ENCODE peak calls at places on chromosome 4, in nine cellular contexts. One of them, this sample, is unnamed.

GRCh38 chr4:30821891-30822612 is 101.9 kb downstream of the PCDH7 start:
- DNase-seq in HepG2: no peak
- DNase-seq in GM12878: no peak
- DNase-seq in K562: no peak
- DNase-seq in A549: no peak
- DNase-seq in GM23338: peak
- DNase-seq in SK-N-SH: peak
- DNase-seq in HL-60: no peak
- DNase-seq in HCT116: peak
- DNase-seq in this sample: no peak

GRCh38 chr4:14345356-14345775 is 656.9 kb upstream of the CPEB2 start:
- DNase-seq in HCT116: no peak
- DNase-seq in HL-60: no peak
- DNase-seq in GM12878: no peak
- DNase-seq in K562: no peak
- DNase-seq in A549: no peak
- DNase-seq in HepG2: no peak
- DNase-seq in GM23338: no peak
- DNase-seq in SK-N-SH: no peak
- DNase-seq in this sample: no peak

GRCh38 chr4:11408569-11408968 is 20.1 kb downstream of the HS3ST1 start:
- DNase-seq in HCT116: no peak
- DNase-seq in K562: no peak
- DNase-seq in A549: no peak
- DNase-seq in HepG2: no peak
- DNase-seq in GM12878: no peak
- DNase-seq in SK-N-SH: no peak
- DNase-seq in HL-60: no peak
- DNase-seq in GM23338: no peak
- DNase-seq in this sample: no peak

GRCh38 chr4:8200302-8200975 is 1.3 kb downstream of the SH3TC1 start:
- DNase-seq in HCT116: no peak
- DNase-seq in HepG2: no peak
- DNase-seq in HL-60: no peak
- DNase-seq in SK-N-SH: no peak
- DNase-seq in A549: no peak
- DNase-seq in K562: peak
- DNase-seq in GM23338: no peak
- DNase-seq in GM12878: no peak
- DNase-seq in this sample: no peak

GRCh38 chr4:78774395-78774794 is 1.8 kb upstream of the BMP2K start:
- DNase-seq in HL-60: no peak
- DNase-seq in SK-N-SH: no peak
- DNase-seq in K562: no peak
- DNase-seq in A549: no peak
- DNase-seq in HepG2: no peak
- DNase-seq in HCT116: no peak
- DNase-seq in GM12878: no peak
- DNase-seq in GM23338: no peak
- DNase-seq in this sample: no peak

GRCh38 chr4:94403735-94404134 is 48.0 kb upstream of the PDLIM5 start:
- DNase-seq in HL-60: no peak
- DNase-seq in A549: no peak
- DNase-seq in HCT116: no peak
- DNase-seq in GM12878: no peak
- DNase-seq in HepG2: no peak
- DNase-seq in GM23338: no peak
- DNase-seq in K562: no peak
- DNase-seq in SK-N-SH: no peak
- DNase-seq in this sample: no peak

GRCh38 chr4:139603576-139604387 is 47.8 kb upstream of the SETD7 start:
- DNase-seq in GM12878: peak
- DNase-seq in K562: peak
- DNase-seq in HepG2: peak
- DNase-seq in HL-60: peak
- DNase-seq in SK-N-SH: peak
- DNase-seq in HCT116: peak
- DNase-seq in GM23338: peak
- DNase-seq in A549: peak
- DNase-seq in this sample: no peak

GRCh38 chr4:113756005-113756410 is 5.5 kb downstream of the CAMK2D start:
- DNase-seq in K562: no peak
- DNase-seq in GM23338: peak
- DNase-seq in A549: no peak
- DNase-seq in HCT116: no peak
- DNase-seq in SK-N-SH: no peak
- DNase-seq in HepG2: peak
- DNase-seq in HL-60: no peak
- DNase-seq in GM12878: peak
- DNase-seq in this sample: no peak

GRCh38 chr4:126850286-126850685 is 782.5 kb upstream of the INTU start:
- DNase-seq in HCT116: peak
- DNase-seq in K562: peak
- DNase-seq in GM23338: no peak
- DNase-seq in SK-N-SH: peak
- DNase-seq in HepG2: no peak
- DNase-seq in HL-60: no peak
- DNase-seq in A549: peak
- DNase-seq in GM12878: no peak
- DNase-seq in this sample: peak

GRCh38 chr4:94603170-94603747 is 151.5 kb downstream of the PDLIM5 start:
- DNase-seq in GM12878: no peak
- DNase-seq in HepG2: no peak
- DNase-seq in A549: no peak
- DNase-seq in K562: no peak
- DNase-seq in HL-60: no peak
- DNase-seq in HCT116: no peak
- DNase-seq in SK-N-SH: no peak
- DNase-seq in GM23338: no peak
- DNase-seq in this sample: no peak

GRCh38 chr4:3268395-3269104 is 19.6 kb downstream of the MSANTD1 start:
- DNase-seq in HL-60: no peak
- DNase-seq in GM23338: no peak
- DNase-seq in SK-N-SH: peak
- DNase-seq in A549: no peak
- DNase-seq in K562: no peak
- DNase-seq in HCT116: no peak
- DNase-seq in GM12878: no peak
- DNase-seq in HepG2: no peak
- DNase-seq in this sample: no peak

GRCh38 chr4:61555789-61556188 is 355.7 kb downstream of the ADGRL3 start:
- DNase-seq in K562: no peak
- DNase-seq in GM23338: peak
- DNase-seq in HL-60: no peak
- DNase-seq in HCT116: no peak
- DNase-seq in GM12878: no peak
- DNase-seq in A549: no peak
- DNase-seq in SK-N-SH: no peak
- DNase-seq in HepG2: peak
- DNase-seq in this sample: no peak

GRCh38 chr4:13240066-13240465 is 244.1 kb downstream of the RAB28 start:
- DNase-seq in HL-60: no peak
- DNase-seq in HCT116: no peak
- DNase-seq in HepG2: no peak
- DNase-seq in GM23338: no peak
- DNase-seq in A549: no peak
- DNase-seq in K562: no peak
- DNase-seq in GM12878: no peak
- DNase-seq in SK-N-SH: no peak
- DNase-seq in this sample: no peak

GRCh38 chr4:176443117-176443516 is 123.4 kb downstream of the SPCS3 start:
- DNase-seq in GM12878: no peak
- DNase-seq in A549: peak
- DNase-seq in SK-N-SH: no peak
- DNase-seq in K562: no peak
- DNase-seq in HL-60: no peak
- DNase-seq in GM23338: no peak
- DNase-seq in HepG2: no peak
- DNase-seq in HCT116: peak
- DNase-seq in this sample: no peak

GRCh38 chr4:165874799-165875371 is 1.8 kb downstream of the TLL1 start:
- DNase-seq in A549: peak
- DNase-seq in SK-N-SH: peak
- DNase-seq in GM23338: peak
- DNase-seq in HCT116: no peak
- DNase-seq in GM12878: no peak
- DNase-seq in K562: no peak
- DNase-seq in HL-60: no peak
- DNase-seq in HepG2: no peak
- DNase-seq in this sample: no peak

GRCh38 chr4:72424006-72424405 is 145.0 kb downstream of the ADAMTS3 start:
- DNase-seq in GM12878: no peak
- DNase-seq in K562: no peak
- DNase-seq in A549: no peak
- DNase-seq in GM23338: no peak
- DNase-seq in SK-N-SH: no peak
- DNase-seq in HL-60: no peak
- DNase-seq in HCT116: no peak
- DNase-seq in HepG2: no peak
- DNase-seq in this sample: no peak

GRCh38 chr4:33477715-33478114 is 2757.5 kb downstream of the PCDH7 start:
- DNase-seq in HepG2: no peak
- DNase-seq in SK-N-SH: no peak
- DNase-seq in HCT116: no peak
- DNase-seq in A549: no peak
- DNase-seq in K562: no peak
- DNase-seq in HL-60: no peak
- DNase-seq in GM12878: no peak
- DNase-seq in GM23338: no peak
- DNase-seq in this sample: no peak

GRCh38 chr4:9735515-9735914 is 45.9 kb upstream of the DRD5 start:
- DNase-seq in A549: no peak
- DNase-seq in HCT116: no peak
- DNase-seq in GM12878: no peak
- DNase-seq in SK-N-SH: no peak
- DNase-seq in HepG2: no peak
- DNase-seq in GM23338: peak
- DNase-seq in K562: no peak
- DNase-seq in HL-60: no peak
- DNase-seq in this sample: no peak

DNA sequence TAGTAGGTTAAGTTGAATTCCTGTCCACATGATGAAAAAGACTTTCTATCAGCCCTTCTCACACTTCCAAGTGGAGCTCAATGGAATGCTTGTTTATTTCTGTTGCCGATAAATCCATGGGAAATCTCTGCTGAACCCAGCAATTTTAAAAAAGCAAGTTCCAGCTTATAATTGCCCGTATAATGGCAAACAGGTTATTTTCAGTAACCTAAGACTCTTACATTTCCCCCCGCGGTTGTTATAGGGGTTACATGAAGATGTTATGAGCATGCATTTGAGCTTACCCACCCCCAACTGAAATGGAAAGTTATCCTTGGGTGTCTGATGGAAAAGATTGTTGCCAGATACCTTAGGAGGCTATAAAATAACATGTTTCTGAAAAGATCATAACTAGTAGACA is 136.2 kb downstream of the PALLD start:
- DNase-seq in HL-60: no peak
- DNase-seq in HepG2: no peak
- DNase-seq in K562: no peak
- DNase-seq in GM23338: no peak
- DNase-seq in HCT116: no peak
- DNase-seq in A549: peak
- DNase-seq in GM12878: no peak
- DNase-seq in SK-N-SH: no peak
- DNase-seq in this sample: no peak
- H3K4me3 ChIP-seq in HL-60: no peak
- H3K4me3 ChIP-seq in HepG2: no peak
- H3K4me3 ChIP-seq in K562: no peak
- H3K4me3 ChIP-seq in GM23338: peak
- H3K4me3 ChIP-seq in HCT116: peak
- H3K4me3 ChIP-seq in A549: peak
- H3K4me3 ChIP-seq in GM12878: no peak
- H3K4me3 ChIP-seq in SK-N-SH: peak
- H3K4me3 ChIP-seq in this sample: no peak

DNA sequence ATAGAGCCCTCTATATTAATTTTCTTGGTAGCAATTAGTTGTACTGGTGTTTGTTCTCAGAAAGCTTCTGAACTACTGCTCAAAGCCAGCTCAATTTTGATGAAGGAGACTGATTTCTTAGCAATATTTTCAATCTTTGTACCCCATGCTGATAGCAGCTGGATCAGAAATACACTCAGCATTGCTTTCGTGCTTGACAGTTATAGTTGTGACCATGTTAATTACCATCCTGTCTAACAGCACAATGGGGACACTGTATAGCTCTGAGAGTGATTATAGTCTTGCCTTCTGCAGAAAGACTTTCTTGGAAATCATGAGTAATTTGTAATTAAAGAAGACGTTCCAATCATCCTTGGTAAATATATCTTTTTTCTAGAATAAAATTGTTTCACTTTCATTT is 79.7 kb upstream of the GNPDA2 start:
- DNase-seq in A549: no peak
- DNase-seq in GM23338: no peak
- DNase-seq in K562: no peak
- DNase-seq in GM12878: no peak
- DNase-seq in HepG2: no peak
- DNase-seq in SK-N-SH: no peak
- DNase-seq in HL-60: no peak
- DNase-seq in HCT116: no peak
- DNase-seq in this sample: no peak
- TF ChIP-seq REST in A549: no peak
- TF ChIP-seq REST in GM23338: no peak
- TF ChIP-seq REST in K562: no peak
- TF ChIP-seq REST in GM12878: no peak
- TF ChIP-seq REST in HepG2: no peak
- TF ChIP-seq REST in SK-N-SH: no peak
- TF ChIP-seq REST in HL-60: no peak
- TF ChIP-seq REST in HCT116: no peak
- TF ChIP-seq REST in this sample: no peak

GRCh38 chr4:157075811-157076577 is at the start of gene GLRB:
- DNase-seq in GM12878: no peak
- DNase-seq in SK-N-SH: peak
- DNase-seq in HCT116: no peak
- DNase-seq in A549: peak
- DNase-seq in HepG2: no peak
- DNase-seq in HL-60: no peak
- DNase-seq in GM23338: peak
- DNase-seq in K562: no peak
- DNase-seq in this sample: no peak
- H3K4me3 ChIP-seq in GM12878: no peak
- H3K4me3 ChIP-seq in SK-N-SH: peak
- H3K4me3 ChIP-seq in HCT116: no peak
- H3K4me3 ChIP-seq in A549: peak
- H3K4me3 ChIP-seq in HepG2: peak
- H3K4me3 ChIP-seq in HL-60: no peak
- H3K4me3 ChIP-seq in GM23338: peak
- H3K4me3 ChIP-seq in K562: no peak
- H3K4me3 ChIP-seq in this sample: peak

GRCh38 chr4:83109480-83110221 is 4.9 kb downstream of the PLAC8 start:
- DNase-seq in GM12878: no peak
- DNase-seq in HL-60: no peak
- DNase-seq in HepG2: no peak
- DNase-seq in SK-N-SH: peak
- DNase-seq in GM23338: peak
- DNase-seq in HCT116: no peak
- DNase-seq in A549: peak
- DNase-seq in K562: no peak
- DNase-seq in this sample: no peak
- TF ChIP-seq REST in GM12878: no peak
- TF ChIP-seq REST in HL-60: no peak
- TF ChIP-seq REST in HepG2: no peak
- TF ChIP-seq REST in SK-N-SH: no peak
- TF ChIP-seq REST in GM23338: no peak
- TF ChIP-seq REST in HCT116: no peak
- TF ChIP-seq REST in A549: no peak
- TF ChIP-seq REST in K562: no peak
- TF ChIP-seq REST in this sample: no peak